ENCODE peak calls at places on chromosomes 16 and 17, in eight cellular contexts. W is T-helper 17 cell, B is T-helper 1 cell, N is omental fat pad, I is substantia nigra, P is transverse colon, O is GM04504, R is AG10803. U is an unnamed sample.

GRCh38 chr17:31559647-31560501 is 168.4 kb downstream of the RAB11FIP4 start:
- DNase-seq in W (no peak), B (no peak), N (no peak), I (no peak), P (no peak), O (no peak), R (no peak), U (no peak)

GRCh38 chr17:40530531-40530987 is 29.1 kb upstream of the TNS4 start:
- DNase-seq in W (no peak), B (no peak), N (no peak), I (no peak), P (no peak), O (no peak), R (no peak), U (no peak)

GRCh38 chr16:87165151-87165550 is 152.0 kb downstream of the C16orf95 start:
- DNase-seq in W (no peak), B (no peak), N (no peak), I (no peak), P (no peak), O (no peak), R (no peak), U (no peak)

GRCh38 chr16:7313170-7313569 is 19.5 kb upstream of the RBFOX1 start:
- DNase-seq in W (no peak), B (no peak), N (no peak), I (no peak), P (no peak), O (no peak), R (no peak), U (peak)

GRCh38 chr17:71922439-71922838 is 198.4 kb upstream of the SOX9 start:
- DNase-seq in W (no peak), B (no peak), N (no peak), I (no peak), P (no peak), O (peak), R (peak), U (peak)

GRCh38 chr17:32208436-32208835 is 57.2 kb upstream of the RHBDL3 start:
- DNase-seq in W (no peak), B (no peak), N (no peak), I (no peak), P (no peak), O (no peak), R (no peak), U (no peak)

GRCh38 chr17:67488161-67488560 is 111.1 kb downstream of the PITPNC1 start:
- DNase-seq in W (no peak), B (no peak), N (peak), I (peak), P (no peak), O (no peak), R (peak), U (no peak)

GRCh38 chr17:27379863-27380533 is 76.2 kb upstream of the KSR1 start:
- DNase-seq in W (no peak), B (no peak), N (no peak), I (peak), P (peak), O (peak), R (peak), U (peak)

GRCh38 chr17:41324180-41325075 is 8.9 kb upstream of the KRTAP17-1 start:
- DNase-seq in W (no peak), B (no peak), N (no peak), I (no peak), P (peak), O (no peak), R (no peak), U (no peak)

U was measured in SJCRH30.